ENCODE peak calls at places on chromosome 14, in six cellular contexts. J is HL-60; O is stimulated activated CD4-positive, alpha-beta T cell treated with anti-CD3 and anti-CD28 coated beads, Interleukin-2, amount 100 ng/mL, for 48 hours; Z is NCI-H1417; R is myocyte; Q is NCI-H2081. A is an unnamed sample.
A peak's percentile ranks its signal among the peaks of the same experiment; 100 is the strongest.

GRCh38 chr14:96246535-96246839 is 9.5 kb upstream of the BDKRB1 start:
- DNase-seq in Z (no peak), R (peak; percentile 85), Q (no peak), O (no peak), J (no peak), A (peak; percentile 99)

GRCh38 chr14:51929156-51929555 is 60.2 kb upstream of the RTRAF start:
- DNase-seq in R (peak; percentile 13), O (no peak), J (no peak), Z (no peak), Q (no peak), A (peak; percentile 76)

GRCh38 chr14:100988411-100988900 is 84.9 kb upstream of the RTL1 start:
- DNase-seq in O (no peak), Z (no peak), Q (no peak), R (no peak), J (no peak), A (peak; percentile 45)

GRCh38 chr14:64159588-64159987 is 134.6 kb downstream of the ESR2 start:
- DNase-seq in Z (no peak), Q (no peak), J (no peak), R (no peak), O (no peak), A (no peak)

GRCh38 chr14:88849717-88850116 is 25.3 kb downstream of the TTC8 start:
- DNase-seq in R (no peak), J (peak; percentile 31), Q (no peak), Z (no peak), O (no peak), A (no peak)

GRCh38 chr14:83467811-83468210 is 1934.2 kb upstream of the SEL1L start:
- DNase-seq in Q (no peak), J (peak; percentile 41), R (no peak), Z (peak; percentile 7), O (no peak), A (peak; percentile 27)

GRCh38 chr14:35384386-35385041 is 20.0 kb downstream of the NFKBIA start:
- DNase-seq in R (peak; percentile 95), Q (no peak), J (no peak), Z (no peak), O (no peak), A (peak; percentile 99)

GRCh38 chr14:94412671-94413638 is 24.6 kb upstream of the SERPINA1 start:
- DNase-seq in J (peak; percentile 28), Q (no peak), R (no peak), O (no peak), Z (no peak), A (no peak)

GRCh38 chr14:92729632-92730358 is 18.6 kb downstream of the LGMN start:
- DNase-seq in O (no peak), Q (no peak), J (peak; percentile 66), R (peak; percentile 92), Z (no peak), A (peak; percentile 96)

GRCh38 chr14:33848706-33849454 is 102.0 kb downstream of the EGLN3 start:
- DNase-seq in Z (peak; percentile 67), R (peak; percentile 53), Q (peak; percentile 53), J (peak; percentile 19), O (peak; percentile 38), A (peak; percentile 10)

GRCh38 chr14:101518611-101519048 is 42.7 kb upstream of the DIO3 start:
- DNase-seq in O (no peak), Z (no peak), J (no peak), R (no peak), Q (no peak), A (no peak)

GRCh38 chr14:50340945-50341344 is 28.8 kb downstream of the DMAC2L start:
- DNase-seq in Z (no peak), Q (no peak), J (no peak), O (no peak), R (no peak), A (no peak)

GRCh38 chr14:37232907-37233481 is 35.3 kb downstream of the MIPOL1 start:
- DNase-seq in Q (peak; percentile 70), R (peak; percentile 63), J (peak; percentile 9), O (no peak), Z (peak; percentile 85), A (peak; percentile 69)

GRCh38 chr14:24784981-24785380 is 151.0 kb upstream of the GZMB start:
- DNase-seq in R (peak; percentile 66), J (no peak), Z (peak; percentile 49), O (no peak), Q (no peak), A (no peak)

GRCh38 chr14:100557658-100558057 is 29.6 kb downstream of the BEGAIN start:
- DNase-seq in Q (no peak), Z (no peak), J (no peak), R (no peak), O (no peak), A (peak; percentile 18)

GRCh38 chr14:100903672-100904185 is at the start of gene RTL1:
- DNase-seq in J (no peak), R (no peak), O (no peak), Z (no peak), Q (no peak), A (no peak)

GRCh38 chr14:36520601-36521525 is 831 bp upstream of the NKX2-1 start:
- DNase-seq in O (no peak), Z (peak; percentile 92), J (peak; percentile 42), R (peak; percentile 33), Q (peak; percentile 70), A (peak; percentile 2)

GRCh38 chr14:79552778-79553177 is 658.5 kb downstream of the DIO2 start:
- DNase-seq in Q (no peak), R (no peak), Z (no peak), J (no peak), O (no peak), A (no peak)

GRCh38 chr14:90543876-90544275 is 147.0 kb downstream of the CALM1 start:
- DNase-seq in R (no peak), Q (no peak), J (no peak), Z (no peak), O (no peak), A (no peak)

GRCh38 chr14:67485501-67486095 is 2.9 kb downstream of the TMEM229B start:
- DNase-seq in J (no peak), O (no peak), Z (no peak), Q (no peak), R (no peak), A (no peak)

GRCh38 chr14:29243355-29243754 is 476.8 kb downstream of the FOXG1 start:
- DNase-seq in R (no peak), J (no peak), O (no peak), Q (no peak), Z (peak; percentile 75), A (peak; percentile 4)

GRCh38 chr14:43754838-43755237 is 752.2 kb downstream of the FSCB start:
- DNase-seq in Q (no peak), O (no peak), R (no peak), Z (no peak), J (no peak), A (no peak)

GRCh38 chr14:54784657-54785056 is 118.0 kb downstream of the GCH1 start:
- DNase-seq in R (peak; percentile 71), Q (no peak), J (no peak), O (no peak), Z (no peak), A (no peak)

GRCh38 chr14:96268426-96269358 is 12.7 kb downstream of the BDKRB1 start:
- DNase-seq in J (no peak), O (no peak), Q (no peak), R (peak; percentile 49), Z (no peak), A (peak; percentile 99)

GRCh38 chr14:34220921-34221320 is 241.1 kb downstream of the SPTSSA start:
- DNase-seq in Z (no peak), J (no peak), O (no peak), Q (no peak), R (no peak), A (no peak)